ENCODE peak calls at places on chromosomes 1 and 21, in eight cellular contexts. One of them, this sample, is unnamed.

GRCh38 chr1:54464477-54465146 is 58.4 kb upstream of the SSBP3 start:
- DNase-seq in HepG2: no peak
- DNase-seq in SK-N-SH: peak
- DNase-seq in GM12878: no peak
- DNase-seq in NB4: peak
- DNase-seq in K562: peak
- DNase-seq in HCT116: no peak
- DNase-seq in A549: no peak
- DNase-seq in this sample: no peak

GRCh38 chr1:9129391-9130041 is 614 bp upstream of the GPR157 start:
- DNase-seq in GM12878: peak
- DNase-seq in HepG2: peak
- DNase-seq in K562: peak
- DNase-seq in HCT116: peak
- DNase-seq in SK-N-SH: peak
- DNase-seq in A549: peak
- DNase-seq in NB4: peak
- DNase-seq in this sample: peak

GRCh38 chr1:147840909-147841308 is 61.7 kb upstream of the GJA8 start:
- DNase-seq in SK-N-SH: no peak
- DNase-seq in HCT116: peak
- DNase-seq in GM12878: no peak
- DNase-seq in HepG2: no peak
- DNase-seq in K562: peak
- DNase-seq in A549: peak
- DNase-seq in NB4: peak
- DNase-seq in this sample: no peak

GRCh38 chr1:16218014-16218673 is 5.7 kb upstream of the ARHGEF19 start:
- DNase-seq in HepG2: no peak
- DNase-seq in A549: no peak
- DNase-seq in K562: no peak
- DNase-seq in GM12878: no peak
- DNase-seq in NB4: no peak
- DNase-seq in SK-N-SH: no peak
- DNase-seq in HCT116: no peak
- DNase-seq in this sample: no peak

GRCh38 chr1:38500891-38501290 is 358.7 kb downstream of the RRAGC start:
- DNase-seq in SK-N-SH: no peak
- DNase-seq in HCT116: no peak
- DNase-seq in A549: no peak
- DNase-seq in K562: no peak
- DNase-seq in GM12878: no peak
- DNase-seq in NB4: peak
- DNase-seq in HepG2: no peak
- DNase-seq in this sample: no peak

GRCh38 chr1:186948542-186948941 is 119.8 kb downstream of the PLA2G4A start:
- DNase-seq in NB4: no peak
- DNase-seq in K562: no peak
- DNase-seq in HCT116: no peak
- DNase-seq in HepG2: no peak
- DNase-seq in GM12878: no peak
- DNase-seq in SK-N-SH: no peak
- DNase-seq in A549: no peak
- DNase-seq in this sample: no peak

GRCh38 chr1:50272923-50273322 is 150.3 kb downstream of the DMRTA2 start:
- DNase-seq in SK-N-SH: no peak
- DNase-seq in A549: no peak
- DNase-seq in HCT116: no peak
- DNase-seq in NB4: no peak
- DNase-seq in GM12878: no peak
- DNase-seq in HepG2: no peak
- DNase-seq in K562: no peak
- DNase-seq in this sample: no peak

GRCh38 chr1:91080650-91081049 is 58.8 kb upstream of the ZNF644 start:
- DNase-seq in GM12878: no peak
- DNase-seq in HepG2: no peak
- DNase-seq in NB4: no peak
- DNase-seq in A549: no peak
- DNase-seq in SK-N-SH: no peak
- DNase-seq in K562: no peak
- DNase-seq in HCT116: no peak
- DNase-seq in this sample: no peak

GRCh38 chr1:169538998-169539871 is 47.0 kb downstream of the F5 start:
- DNase-seq in K562: no peak
- DNase-seq in SK-N-SH: no peak
- DNase-seq in A549: no peak
- DNase-seq in HCT116: peak
- DNase-seq in HepG2: peak
- DNase-seq in NB4: no peak
- DNase-seq in GM12878: no peak
- DNase-seq in this sample: no peak

GRCh38 chr1:95010158-95010557 is 62.6 kb downstream of the ALG14 start:
- DNase-seq in SK-N-SH: no peak
- DNase-seq in HepG2: no peak
- DNase-seq in NB4: no peak
- DNase-seq in K562: no peak
- DNase-seq in GM12878: no peak
- DNase-seq in A549: no peak
- DNase-seq in HCT116: no peak
- DNase-seq in this sample: no peak

GRCh38 chr21:42395910-42396625 is at the start of gene TMPRSS3:
- DNase-seq in SK-N-SH: no peak
- DNase-seq in GM12878: no peak
- DNase-seq in NB4: no peak
- DNase-seq in K562: no peak
- DNase-seq in HCT116: no peak
- DNase-seq in HepG2: no peak
- DNase-seq in A549: no peak
- DNase-seq in this sample: no peak

GRCh38 chr1:24089743-24090555 is 22.0 kb downstream of the MYOM3 start:
- DNase-seq in A549: no peak
- DNase-seq in NB4: no peak
- DNase-seq in GM12878: no peak
- DNase-seq in HCT116: no peak
- DNase-seq in K562: no peak
- DNase-seq in SK-N-SH: no peak
- DNase-seq in HepG2: no peak
- DNase-seq in this sample: no peak

GRCh38 chr1:2344121-2344681 is 47.2 kb downstream of the MORN1 start:
- DNase-seq in HCT116: no peak
- DNase-seq in HepG2: no peak
- DNase-seq in GM12878: no peak
- DNase-seq in A549: no peak
- DNase-seq in SK-N-SH: no peak
- DNase-seq in NB4: no peak
- DNase-seq in K562: no peak
- DNase-seq in this sample: no peak

GRCh38 chr1:22154063-22154462 is 11.2 kb upstream of the WNT4 start:
- DNase-seq in GM12878: no peak
- DNase-seq in HepG2: no peak
- DNase-seq in HCT116: no peak
- DNase-seq in A549: no peak
- DNase-seq in K562: no peak
- DNase-seq in SK-N-SH: no peak
- DNase-seq in NB4: no peak
- DNase-seq in this sample: no peak

GRCh38 chr1:22155517-22155916 is 12.6 kb upstream of the WNT4 start:
- DNase-seq in GM12878: no peak
- DNase-seq in K562: no peak
- DNase-seq in HepG2: no peak
- DNase-seq in NB4: no peak
- DNase-seq in HCT116: no peak
- DNase-seq in A549: no peak
- DNase-seq in SK-N-SH: no peak
- DNase-seq in this sample: no peak

GRCh38 chr1:22150923-22151322 is 8.0 kb upstream of the WNT4 start:
- DNase-seq in GM12878: no peak
- DNase-seq in A549: no peak
- DNase-seq in HepG2: no peak
- DNase-seq in NB4: no peak
- DNase-seq in SK-N-SH: no peak
- DNase-seq in HCT116: no peak
- DNase-seq in K562: no peak
- DNase-seq in this sample: no peak

GRCh38 chr1:22154626-22155025 is 11.7 kb upstream of the WNT4 start:
- DNase-seq in NB4: no peak
- DNase-seq in HCT116: no peak
- DNase-seq in A549: no peak
- DNase-seq in GM12878: no peak
- DNase-seq in K562: no peak
- DNase-seq in HepG2: no peak
- DNase-seq in SK-N-SH: peak
- DNase-seq in this sample: no peak

DNA sequence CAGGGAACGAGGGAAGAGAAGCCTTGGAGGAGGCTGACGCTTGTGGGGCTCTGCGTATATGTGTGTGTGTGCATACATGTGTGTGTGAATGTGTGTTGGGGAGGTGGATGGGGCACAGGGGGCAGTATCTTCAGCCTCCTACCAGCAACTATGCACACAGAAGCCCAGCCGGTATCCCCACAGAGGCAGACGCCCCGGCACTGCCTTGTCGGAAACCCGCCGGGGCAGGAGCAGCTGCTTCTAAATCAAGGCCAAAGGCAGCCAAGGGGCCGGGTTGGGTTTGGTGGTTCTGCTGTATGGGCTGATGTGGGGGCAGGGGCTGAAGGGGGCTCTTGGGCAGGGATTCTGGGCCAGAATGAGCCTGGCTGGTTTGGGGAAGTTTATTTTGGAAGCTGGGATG is 10.8 kb upstream of the WNT4 start:
- DNase-seq in A549: no peak
- DNase-seq in NB4: no peak
- DNase-seq in K562: no peak
- DNase-seq in HepG2: no peak
- DNase-seq in SK-N-SH: no peak
- DNase-seq in GM12878: no peak
- DNase-seq in HCT116: no peak
- DNase-seq in this sample: no peak
- TF ChIP-seq MAX in A549: no peak
- TF ChIP-seq MAX in NB4: no peak
- TF ChIP-seq MAX in K562: no peak
- TF ChIP-seq MAX in HepG2: no peak
- TF ChIP-seq MAX in SK-N-SH: no peak
- TF ChIP-seq MAX in GM12878: no peak
- TF ChIP-seq MAX in HCT116: no peak
- TF ChIP-seq MAX in this sample: no peak

GRCh38 chr1:204349602-204350001 is 10.1 kb downstream of the PLEKHA6 start:
- DNase-seq in NB4: no peak
- DNase-seq in GM12878: no peak
- DNase-seq in A549: no peak
- DNase-seq in K562: no peak
- DNase-seq in SK-N-SH: no peak
- DNase-seq in HepG2: no peak
- DNase-seq in HCT116: no peak
- DNase-seq in this sample: no peak

GRCh38 chr1:204350857-204351573 is 8.7 kb downstream of the PLEKHA6 start:
- DNase-seq in NB4: no peak
- DNase-seq in HCT116: no peak
- DNase-seq in HepG2: no peak
- DNase-seq in K562: peak
- DNase-seq in GM12878: no peak
- DNase-seq in A549: no peak
- DNase-seq in SK-N-SH: peak
- DNase-seq in this sample: peak

GRCh38 chr1:204348197-204348596 is 11.5 kb downstream of the PLEKHA6 start:
- DNase-seq in HepG2: peak
- DNase-seq in K562: no peak
- DNase-seq in HCT116: no peak
- DNase-seq in SK-N-SH: no peak
- DNase-seq in A549: no peak
- DNase-seq in GM12878: no peak
- DNase-seq in NB4: no peak
- DNase-seq in this sample: no peak

GRCh38 chr1:204350265-204350664 is 9.5 kb downstream of the PLEKHA6 start:
- DNase-seq in NB4: no peak
- DNase-seq in SK-N-SH: no peak
- DNase-seq in GM12878: no peak
- DNase-seq in K562: no peak
- DNase-seq in HCT116: no peak
- DNase-seq in HepG2: no peak
- DNase-seq in A549: no peak
- DNase-seq in this sample: no peak

GRCh38 chr1:204348722-204349121 is 11.0 kb downstream of the PLEKHA6 start:
- DNase-seq in K562: peak
- DNase-seq in HCT116: no peak
- DNase-seq in A549: no peak
- DNase-seq in HepG2: peak
- DNase-seq in SK-N-SH: peak
- DNase-seq in GM12878: no peak
- DNase-seq in NB4: no peak
- DNase-seq in this sample: no peak
- TF ChIP-seq MAX in K562: no peak
- TF ChIP-seq MAX in HCT116: no peak
- TF ChIP-seq MAX in A549: no peak
- TF ChIP-seq MAX in HepG2: no peak
- TF ChIP-seq MAX in SK-N-SH: no peak
- TF ChIP-seq MAX in GM12878: no peak
- TF ChIP-seq MAX in NB4: no peak
- TF ChIP-seq MAX in this sample: no peak

GRCh38 chr1:174215766-174216165 is 56.4 kb downstream of the RABGAP1L start:
- DNase-seq in HCT116: no peak
- DNase-seq in K562: no peak
- DNase-seq in HepG2: no peak
- DNase-seq in NB4: no peak
- DNase-seq in GM12878: no peak
- DNase-seq in SK-N-SH: no peak
- DNase-seq in A549: no peak
- DNase-seq in this sample: no peak

GRCh38 chr1:174218983-174219382 is 59.7 kb downstream of the RABGAP1L start:
- DNase-seq in SK-N-SH: no peak
- DNase-seq in GM12878: no peak
- DNase-seq in HCT116: no peak
- DNase-seq in NB4: no peak
- DNase-seq in HepG2: no peak
- DNase-seq in K562: no peak
- DNase-seq in A549: no peak
- DNase-seq in this sample: no peak

GRCh38 chr1:174217248-174217647 is 57.9 kb downstream of the RABGAP1L start:
- DNase-seq in K562: no peak
- DNase-seq in HCT116: no peak
- DNase-seq in NB4: no peak
- DNase-seq in GM12878: no peak
- DNase-seq in A549: no peak
- DNase-seq in HepG2: no peak
- DNase-seq in SK-N-SH: no peak
- DNase-seq in this sample: no peak

GRCh38 chr1:174219606-174220370 is 60.5 kb downstream of the RABGAP1L start:
- DNase-seq in SK-N-SH: no peak
- DNase-seq in K562: no peak
- DNase-seq in A549: no peak
- DNase-seq in HepG2: no peak
- DNase-seq in HCT116: no peak
- DNase-seq in GM12878: no peak
- DNase-seq in NB4: no peak
- DNase-seq in this sample: no peak

GRCh38 chr1:174217787-174218574 is 58.7 kb downstream of the RABGAP1L start:
- DNase-seq in GM12878: no peak
- DNase-seq in K562: peak
- DNase-seq in A549: peak
- DNase-seq in HCT116: peak
- DNase-seq in NB4: peak
- DNase-seq in SK-N-SH: peak
- DNase-seq in HepG2: peak
- DNase-seq in this sample: no peak
- TF ChIP-seq MAX in GM12878: no peak
- TF ChIP-seq MAX in K562: no peak
- TF ChIP-seq MAX in A549: no peak
- TF ChIP-seq MAX in HCT116: no peak
- TF ChIP-seq MAX in NB4: no peak
- TF ChIP-seq MAX in SK-N-SH: no peak
- TF ChIP-seq MAX in HepG2: no peak
- TF ChIP-seq MAX in this sample: no peak

GRCh38 chr21:37478821-37479220 is 112.2 kb downstream of the DYRK1A start:
- DNase-seq in K562: no peak
- DNase-seq in HepG2: peak
- DNase-seq in GM12878: no peak
- DNase-seq in HCT116: no peak
- DNase-seq in SK-N-SH: no peak
- DNase-seq in A549: no peak
- DNase-seq in NB4: no peak
- DNase-seq in this sample: no peak
- TF ChIP-seq MAX in K562: no peak
- TF ChIP-seq MAX in HepG2: no peak
- TF ChIP-seq MAX in GM12878: no peak
- TF ChIP-seq MAX in HCT116: no peak
- TF ChIP-seq MAX in SK-N-SH: no peak
- TF ChIP-seq MAX in A549: no peak
- TF ChIP-seq MAX in NB4: no peak
- TF ChIP-seq MAX in this sample: no peak

This sample was measured in WTC11.